ENCODE peak calls at places on chromosomes 3 and 15, in four cellular contexts. One of them, this sample, is unnamed.

GRCh38 chr15:56150204-56150603 is 93.5 kb downstream of the RFX7 start:
- DNase-seq in NCI-H774: no peak
- DNase-seq in stimulated activated CD4-positive, alpha-beta T cell treated with anti-CD3 and anti-CD28 coated beads, Interleukin-4, amount 100 ng/mL, for 1 hour: no peak
- DNase-seq in NCI-H748 treated with DMSO at 0.1 percent for 48 hours: no peak
- DNase-seq in this sample: no peak

GRCh38 chr15:34365073-34365825 is 1.7 kb downstream of the LPCAT4 start:
- DNase-seq in NCI-H774: no peak
- DNase-seq in stimulated activated CD4-positive, alpha-beta T cell treated with anti-CD3 and anti-CD28 coated beads, Interleukin-4, amount 100 ng/mL, for 1 hour: no peak
- DNase-seq in NCI-H748 treated with DMSO at 0.1 percent for 48 hours: no peak
- DNase-seq in this sample: no peak

GRCh38 chr3:176296066-176296597 is 901.1 kb downstream of the TBL1XR1 start:
- DNase-seq in NCI-H774: no peak
- DNase-seq in stimulated activated CD4-positive, alpha-beta T cell treated with anti-CD3 and anti-CD28 coated beads, Interleukin-4, amount 100 ng/mL, for 1 hour: no peak
- DNase-seq in NCI-H748 treated with DMSO at 0.1 percent for 48 hours: no peak
- DNase-seq in this sample: no peak

GRCh38 chr15:35168464-35168863 is 83.4 kb upstream of the NANOGP8 start:
- DNase-seq in NCI-H774: no peak
- DNase-seq in stimulated activated CD4-positive, alpha-beta T cell treated with anti-CD3 and anti-CD28 coated beads, Interleukin-4, amount 100 ng/mL, for 1 hour: no peak
- DNase-seq in NCI-H748 treated with DMSO at 0.1 percent for 48 hours: no peak
- DNase-seq in this sample: no peak

GRCh38 chr3:47007482-47008257 is 28.2 kb downstream of the NBEAL2 start:
- DNase-seq in NCI-H774: no peak
- DNase-seq in stimulated activated CD4-positive, alpha-beta T cell treated with anti-CD3 and anti-CD28 coated beads, Interleukin-4, amount 100 ng/mL, for 1 hour: peak
- DNase-seq in NCI-H748 treated with DMSO at 0.1 percent for 48 hours: no peak
- DNase-seq in this sample: no peak

GRCh38 chr15:101476756-101477155 is 12.8 kb downstream of the PCSK6 start:
- DNase-seq in NCI-H774: no peak
- DNase-seq in stimulated activated CD4-positive, alpha-beta T cell treated with anti-CD3 and anti-CD28 coated beads, Interleukin-4, amount 100 ng/mL, for 1 hour: no peak
- DNase-seq in NCI-H748 treated with DMSO at 0.1 percent for 48 hours: no peak
- DNase-seq in this sample: no peak

GRCh38 chr3:58659051-58659675 is 7.4 kb downstream of the FAM3D start:
- DNase-seq in NCI-H774: no peak
- DNase-seq in stimulated activated CD4-positive, alpha-beta T cell treated with anti-CD3 and anti-CD28 coated beads, Interleukin-4, amount 100 ng/mL, for 1 hour: no peak
- DNase-seq in NCI-H748 treated with DMSO at 0.1 percent for 48 hours: no peak
- DNase-seq in this sample: peak

GRCh38 chr15:90860450-90860849 is 7.9 kb upstream of the FURIN start:
- DNase-seq in NCI-H774: no peak
- DNase-seq in stimulated activated CD4-positive, alpha-beta T cell treated with anti-CD3 and anti-CD28 coated beads, Interleukin-4, amount 100 ng/mL, for 1 hour: no peak
- DNase-seq in NCI-H748 treated with DMSO at 0.1 percent for 48 hours: no peak
- DNase-seq in this sample: no peak

GRCh38 chr3:142019794-142020320 is 129.5 kb downstream of the TFDP2 start:
- DNase-seq in NCI-H774: no peak
- DNase-seq in stimulated activated CD4-positive, alpha-beta T cell treated with anti-CD3 and anti-CD28 coated beads, Interleukin-4, amount 100 ng/mL, for 1 hour: no peak
- DNase-seq in NCI-H748 treated with DMSO at 0.1 percent for 48 hours: no peak
- DNase-seq in this sample: no peak

GRCh38 chr3:107956991-107957467 is 133.8 kb downstream of the CD47 start:
- DNase-seq in NCI-H774: no peak
- DNase-seq in stimulated activated CD4-positive, alpha-beta T cell treated with anti-CD3 and anti-CD28 coated beads, Interleukin-4, amount 100 ng/mL, for 1 hour: no peak
- DNase-seq in NCI-H748 treated with DMSO at 0.1 percent for 48 hours: no peak
- DNase-seq in this sample: no peak

GRCh38 chr15:36921484-36922091 is 178.8 kb downstream of the MEIS2 start:
- DNase-seq in NCI-H774: no peak
- DNase-seq in stimulated activated CD4-positive, alpha-beta T cell treated with anti-CD3 and anti-CD28 coated beads, Interleukin-4, amount 100 ng/mL, for 1 hour: no peak
- DNase-seq in NCI-H748 treated with DMSO at 0.1 percent for 48 hours: no peak
- DNase-seq in this sample: no peak

GRCh38 chr3:45411081-45411480 is 22.7 kb downstream of the LARS2 start:
- DNase-seq in NCI-H774: no peak
- DNase-seq in stimulated activated CD4-positive, alpha-beta T cell treated with anti-CD3 and anti-CD28 coated beads, Interleukin-4, amount 100 ng/mL, for 1 hour: no peak
- DNase-seq in NCI-H748 treated with DMSO at 0.1 percent for 48 hours: no peak
- DNase-seq in this sample: no peak

GRCh38 chr15:40441736-40442531 is 1.2 kb downstream of the BAHD1 start:
- DNase-seq in NCI-H774: no peak
- DNase-seq in stimulated activated CD4-positive, alpha-beta T cell treated with anti-CD3 and anti-CD28 coated beads, Interleukin-4, amount 100 ng/mL, for 1 hour: peak
- DNase-seq in NCI-H748 treated with DMSO at 0.1 percent for 48 hours: no peak
- DNase-seq in this sample: no peak

GRCh38 chr3:177236704-177237103 is 39.4 kb upstream of the TBL1XR1 start:
- DNase-seq in NCI-H774: no peak
- DNase-seq in stimulated activated CD4-positive, alpha-beta T cell treated with anti-CD3 and anti-CD28 coated beads, Interleukin-4, amount 100 ng/mL, for 1 hour: no peak
- DNase-seq in NCI-H748 treated with DMSO at 0.1 percent for 48 hours: no peak
- DNase-seq in this sample: no peak

GRCh38 chr3:116083686-116084085 is 361.6 kb downstream of the LSAMP start:
- DNase-seq in NCI-H774: no peak
- DNase-seq in stimulated activated CD4-positive, alpha-beta T cell treated with anti-CD3 and anti-CD28 coated beads, Interleukin-4, amount 100 ng/mL, for 1 hour: no peak
- DNase-seq in NCI-H748 treated with DMSO at 0.1 percent for 48 hours: no peak
- DNase-seq in this sample: no peak

GRCh38 chr3:26308454-26308853 is 314.1 kb upstream of the LRRC3B start:
- DNase-seq in NCI-H774: no peak
- DNase-seq in stimulated activated CD4-positive, alpha-beta T cell treated with anti-CD3 and anti-CD28 coated beads, Interleukin-4, amount 100 ng/mL, for 1 hour: no peak
- DNase-seq in NCI-H748 treated with DMSO at 0.1 percent for 48 hours: no peak
- DNase-seq in this sample: no peak

GRCh38 chr3:114242947-114243346 is 5.6 kb upstream of the ZNF80 start:
- DNase-seq in NCI-H774: no peak
- DNase-seq in stimulated activated CD4-positive, alpha-beta T cell treated with anti-CD3 and anti-CD28 coated beads, Interleukin-4, amount 100 ng/mL, for 1 hour: no peak
- DNase-seq in NCI-H748 treated with DMSO at 0.1 percent for 48 hours: no peak
- DNase-seq in this sample: no peak

GRCh38 chr15:33209575-33210519 is 15.3 kb upstream of the FMN1 start:
- DNase-seq in NCI-H774: no peak
- DNase-seq in stimulated activated CD4-positive, alpha-beta T cell treated with anti-CD3 and anti-CD28 coated beads, Interleukin-4, amount 100 ng/mL, for 1 hour: no peak
- DNase-seq in NCI-H748 treated with DMSO at 0.1 percent for 48 hours: no peak
- DNase-seq in this sample: no peak

GRCh38 chr3:126482503-126483255 is 7.0 kb upstream of the ZXDC start:
- DNase-seq in NCI-H774: no peak
- DNase-seq in stimulated activated CD4-positive, alpha-beta T cell treated with anti-CD3 and anti-CD28 coated beads, Interleukin-4, amount 100 ng/mL, for 1 hour: no peak
- DNase-seq in NCI-H748 treated with DMSO at 0.1 percent for 48 hours: no peak
- DNase-seq in this sample: no peak

GRCh38 chr3:158600787-158601186 is 29.8 kb downstream of the MLF1 start:
- DNase-seq in NCI-H774: no peak
- DNase-seq in stimulated activated CD4-positive, alpha-beta T cell treated with anti-CD3 and anti-CD28 coated beads, Interleukin-4, amount 100 ng/mL, for 1 hour: no peak
- DNase-seq in NCI-H748 treated with DMSO at 0.1 percent for 48 hours: no peak
- DNase-seq in this sample: no peak

GRCh38 chr3:102235679-102236078 is 199.1 kb upstream of the ZPLD1 start:
- DNase-seq in NCI-H774: no peak
- DNase-seq in stimulated activated CD4-positive, alpha-beta T cell treated with anti-CD3 and anti-CD28 coated beads, Interleukin-4, amount 100 ng/mL, for 1 hour: no peak
- DNase-seq in NCI-H748 treated with DMSO at 0.1 percent for 48 hours: peak
- DNase-seq in this sample: no peak

GRCh38 chr3:59250600-59250999 is 200.8 kb upstream of the CFAP20DC start:
- DNase-seq in NCI-H774: no peak
- DNase-seq in stimulated activated CD4-positive, alpha-beta T cell treated with anti-CD3 and anti-CD28 coated beads, Interleukin-4, amount 100 ng/mL, for 1 hour: no peak
- DNase-seq in NCI-H748 treated with DMSO at 0.1 percent for 48 hours: no peak
- DNase-seq in this sample: no peak

GRCh38 chr3:72231439-72232196 is 446.7 kb upstream of the PROK2 start:
- DNase-seq in NCI-H774: no peak
- DNase-seq in stimulated activated CD4-positive, alpha-beta T cell treated with anti-CD3 and anti-CD28 coated beads, Interleukin-4, amount 100 ng/mL, for 1 hour: no peak
- DNase-seq in NCI-H748 treated with DMSO at 0.1 percent for 48 hours: no peak
- DNase-seq in this sample: no peak

GRCh38 chr3:127735767-127736693 is 63.3 kb downstream of the ABTB1 start:
- DNase-seq in NCI-H774: no peak
- DNase-seq in stimulated activated CD4-positive, alpha-beta T cell treated with anti-CD3 and anti-CD28 coated beads, Interleukin-4, amount 100 ng/mL, for 1 hour: no peak
- DNase-seq in NCI-H748 treated with DMSO at 0.1 percent for 48 hours: no peak
- DNase-seq in this sample: no peak

GRCh38 chr3:149368201-149368849 is 9.1 kb downstream of the TM4SF1 start:
- DNase-seq in NCI-H774: no peak
- DNase-seq in stimulated activated CD4-positive, alpha-beta T cell treated with anti-CD3 and anti-CD28 coated beads, Interleukin-4, amount 100 ng/mL, for 1 hour: no peak
- DNase-seq in NCI-H748 treated with DMSO at 0.1 percent for 48 hours: peak
- DNase-seq in this sample: no peak

GRCh38 chr15:73002509-73002908 is 49.8 kb upstream of the NEO1 start:
- DNase-seq in NCI-H774: no peak
- DNase-seq in stimulated activated CD4-positive, alpha-beta T cell treated with anti-CD3 and anti-CD28 coated beads, Interleukin-4, amount 100 ng/mL, for 1 hour: no peak
- DNase-seq in NCI-H748 treated with DMSO at 0.1 percent for 48 hours: no peak
- DNase-seq in this sample: no peak